ENCODE peak calls at places on chromosomes 1 and 21, in five cellular contexts. B is ACHN, C is SK-MEL-5, X is prostate gland, D is LoVo. F is an unnamed sample.

GRCh38 chr21:42317341-42317741 is 2.1 kb upstream of the TFF3 start:
- DNase-seq in B (no peak), X (no peak), C (no peak), D (no peak), F (no peak)

GRCh38 chr1:48916121-48917069 is 139.7 kb upstream of the BEND5 start:
- DNase-seq in D (peak), B (peak), C (peak), X (no peak), F (peak)

GRCh38 chr1:941588-942383 is 17.3 kb downstream of the NOC2L start:
- DNase-seq in B (peak), D (peak), X (no peak), C (peak), F (no peak)

GRCh38 chr1:232921416-232921815 is 29.0 kb upstream of the NTPCR start:
- DNase-seq in B (no peak), X (no peak), D (no peak), C (no peak), F (no peak)

GRCh38 chr1:48245106-48245505 is 22.6 kb downstream of the SLC5A9 start:
- DNase-seq in X (no peak), B (no peak), C (no peak), D (no peak), F (no peak)

GRCh38 chr1:91511386-91511785 is 10.7 kb downstream of the CDC7 start:
- DNase-seq in B (peak), X (no peak), C (peak), D (peak), F (peak)

GRCh38 chr1:60989745-60990718 is 92.3 kb upstream of the NFIA start:
- DNase-seq in D (peak), B (no peak), X (no peak), C (no peak), F (no peak)

GRCh38 chr1:38209986-38210385 is 163.4 kb upstream of the POU3F1 start:
- DNase-seq in D (no peak), C (no peak), X (no peak), B (no peak), F (no peak)

GRCh38 chr1:53617382-53618217 is 121.4 kb downstream of the GLIS1 start:
- DNase-seq in C (no peak), B (no peak), D (no peak), X (no peak), F (no peak)

GRCh38 chr21:45590726-45591618 is 48.7 kb upstream of the SLC19A1 start:
- DNase-seq in C (no peak), D (no peak), B (no peak), X (no peak), F (no peak)